ENCODE peak calls at places on chromosomes 6 and 20, in ten cellular contexts. H is coronary artery, F is EH, J is bronchial epithelial cell, G is H9, V is Caco-2, S is T-helper 1 cell, Z is AG09309, Y is EL, E is AG04449. L is an unnamed sample.

GRCh38 chr6:37698264-37699137 is 818 bp upstream of the MDGA1 start:
- DNase-seq in Y (peak), Z (no peak), J (peak), F (peak), G (peak), V (peak), H (no peak), S (peak), E (no peak), L (peak)

GRCh38 chr6:35359744-35360348 is 17.5 kb downstream of the PPARD start:
- DNase-seq in Y (peak), J (peak), F (peak), H (no peak), G (no peak), V (no peak), Z (peak), S (no peak), E (peak), L (no peak)

GRCh38 chr20:12966468-12967085 is 42.2 kb upstream of the SPTLC3 start:
- DNase-seq in V (no peak), J (peak), S (no peak), Z (peak), G (no peak), Y (peak), H (no peak), F (peak), E (peak), L (no peak)

GRCh38 chr20:40744072-40744471 is 55.0 kb upstream of the MAFB start:
- DNase-seq in S (no peak), V (no peak), F (no peak), J (no peak), E (no peak), Y (no peak), H (no peak), Z (no peak), G (no peak), L (no peak)

GRCh38 chr20:20930500-20930899 is 175.7 kb downstream of the LINC00237 start:
- DNase-seq in H (no peak), Z (no peak), J (no peak), F (no peak), S (no peak), V (no peak), Y (no peak), E (no peak), G (no peak), L (no peak)

GRCh38 chr6:14066782-14067406 is 50.7 kb upstream of the CD83 start:
- DNase-seq in S (no peak), F (peak), Z (no peak), J (peak), H (no peak), V (peak), G (no peak), E (peak), Y (peak), L (no peak)

GRCh38 chr6:161748535-161749386 is 474.9 kb upstream of the AGPAT4 start:
- DNase-seq in F (no peak), V (peak), E (no peak), H (no peak), J (no peak), S (no peak), Z (no peak), G (peak), Y (peak), L (peak)

GRCh38 chr6:123009101-123009500 is 13.1 kb downstream of the CLVS2 start:
- DNase-seq in S (no peak), V (no peak), H (no peak), Y (no peak), G (no peak), Z (no peak), J (no peak), F (no peak), E (no peak), L (no peak)

GRCh38 chr20:42588847-42589246 is 600.9 kb downstream of the PTPRT start:
- DNase-seq in Z (no peak), S (no peak), F (no peak), E (no peak), H (no peak), V (no peak), J (no peak), Y (no peak), G (no peak), L (no peak)

GRCh38 chr6:36610041-36610440 is 15.9 kb downstream of the SRSF3 start:
- DNase-seq in J (no peak), Y (no peak), F (no peak), Z (no peak), G (no peak), E (no peak), V (no peak), S (no peak), H (peak), L (no peak)

GRCh38 chr20:43984587-43984986 is 69.9 kb downstream of the TOX2 start:
- DNase-seq in Y (no peak), J (no peak), F (no peak), S (no peak), V (no peak), H (no peak), E (no peak), Z (no peak), G (no peak), L (peak)

GRCh38 chr6:121838842-121839241 is 403.4 kb downstream of the GJA1 start:
- DNase-seq in J (peak), V (no peak), F (peak), H (no peak), S (no peak), G (no peak), Y (peak), Z (no peak), E (no peak), L (no peak)

GRCh38 chr20:1995531-1996310 is 1.9 kb upstream of the PDYN start:
- DNase-seq in Y (no peak), V (no peak), Z (no peak), J (no peak), S (no peak), E (no peak), H (peak), G (no peak), F (no peak), L (no peak)

GRCh38 chr6:115728171-115728570 is 332.5 kb downstream of the FRK start:
- DNase-seq in J (no peak), S (no peak), Z (no peak), Y (no peak), F (no peak), G (no peak), E (no peak), H (no peak), V (no peak), L (no peak)